ENCODE peak calls at places on chromosome X, in six cellular contexts. C is lower leg skin; X is WTC11; V is AG04450; B is CD4-positive, alpha-beta T cell; W is esophagus muscularis mucosa. A is an unnamed sample.

GRCh38 chrX:120125444-120125843 is 9.7 kb upstream of the RHOXF1 start:
- DNase-seq in B (no peak), V (no peak), C (no peak), W (no peak), X (no peak), A (no peak)

GRCh38 chrX:120512627-120513026 is 43.5 kb upstream of the LAMP2 start:
- DNase-seq in B (no peak), V (no peak), C (no peak), X (no peak), W (no peak), A (no peak)

GRCh38 chrX:31555506-31555905 is 483.7 kb upstream of the FTHL17 start:
- DNase-seq in W (no peak), X (no peak), V (no peak), C (no peak), B (no peak), A (no peak)

GRCh38 chrX:21738950-21739287 is 19.0 kb downstream of the SMPX start:
- DNase-seq in C (no peak), V (no peak), X (peak), B (no peak), W (no peak), A (no peak)

GRCh38 chrX:153668423-153669173 is 5.0 kb downstream of the PNCK start:
- DNase-seq in W (no peak), C (peak), X (no peak), V (no peak), B (no peak), A (no peak)

GRCh38 chrX:121106484-121107235 is 59.2 kb downstream of the GLUD2 start:
- DNase-seq in V (no peak), W (no peak), X (no peak), B (no peak), C (no peak), A (no peak)

GRCh38 chrX:104270916-104271512 is 16.3 kb upstream of the ESX1 start:
- DNase-seq in B (peak), W (no peak), V (no peak), X (peak), C (no peak), A (no peak)

GRCh38 chrX:138885886-138886285 is 174.4 kb upstream of the FGF13 start:
- DNase-seq in C (no peak), X (no peak), B (no peak), W (no peak), V (no peak), A (no peak)

GRCh38 chrX:133792198-133792953 is 193.0 kb downstream of the GPC3 start:
- DNase-seq in C (peak), B (peak), V (peak), X (peak), W (no peak), A (peak)

GRCh38 chrX:22122510-22122909 is 90.4 kb downstream of the PHEX start:
- DNase-seq in W (no peak), C (peak), X (no peak), B (no peak), V (peak), A (no peak)

GRCh38 chrX:79366888-79367749 is at the start of gene ITM2A:
- DNase-seq in V (no peak), B (peak), X (peak), W (no peak), C (peak), A (no peak)

GRCh38 chrX:139929876-139930275 is 3.0 kb downstream of the ATP11C start:
- DNase-seq in C (no peak), W (no peak), B (no peak), X (no peak), V (no peak), A (no peak)

GRCh38 chrX:13398073-13398823 is 78.4 kb upstream of the ATXN3L start:
- DNase-seq in W (no peak), C (no peak), B (no peak), X (no peak), V (peak), A (no peak)

GRCh38 chrX:130114141-130114561 is 3.9 kb upstream of the ELF4 start:
- DNase-seq in B (no peak), C (no peak), V (no peak), W (no peak), X (no peak), A (no peak)

GRCh38 chrX:110964761-110965160 is 131.2 kb upstream of the PAK3 start:
- DNase-seq in B (no peak), C (no peak), V (no peak), W (no peak), X (peak), A (no peak)

GRCh38 chrX:133749370-133749769 is 236.0 kb downstream of the GPC3 start:
- DNase-seq in C (no peak), W (no peak), V (no peak), B (no peak), X (no peak), A (no peak)

GRCh38 chrX:3161686-3162085 is 120.4 kb downstream of the ARSF start:
- DNase-seq in C (no peak), W (no peak), X (no peak), B (no peak), V (no peak), A (no peak)

GRCh38 chrX:41064028-41064427 is 21.2 kb upstream of the USP9X start:
- DNase-seq in B (no peak), X (no peak), W (no peak), V (no peak), C (no peak), A (no peak)

GRCh38 chrX:97633798-97634197 is 750.1 kb downstream of the RPA4 start:
- DNase-seq in B (no peak), V (no peak), C (no peak), W (no peak), X (no peak), A (no peak)

GRCh38 chrX:97637289-97637688 is 753.6 kb downstream of the RPA4 start:
- DNase-seq in B (no peak), C (no peak), W (no peak), V (no peak), X (no peak), A (no peak)

GRCh38 chrX:97638621-97639020 is 754.9 kb downstream of the RPA4 start:
- DNase-seq in V (no peak), X (no peak), B (no peak), W (no peak), C (no peak), A (no peak)

GRCh38 chrX:97639526-97639925 is 755.8 kb downstream of the RPA4 start:
- DNase-seq in C (no peak), X (peak), B (no peak), V (no peak), W (no peak), A (no peak)
- TF ChIP-seq CTCF in C (no peak), X (no peak), B (no peak), V (no peak), W (no peak), A (no peak)

GRCh38 chrX:109475174-109475891 is 6.6 kb downstream of the GUCY2F start:
- DNase-seq in V (peak), B (no peak), X (peak), C (no peak), W (no peak), A (peak)

DNA sequence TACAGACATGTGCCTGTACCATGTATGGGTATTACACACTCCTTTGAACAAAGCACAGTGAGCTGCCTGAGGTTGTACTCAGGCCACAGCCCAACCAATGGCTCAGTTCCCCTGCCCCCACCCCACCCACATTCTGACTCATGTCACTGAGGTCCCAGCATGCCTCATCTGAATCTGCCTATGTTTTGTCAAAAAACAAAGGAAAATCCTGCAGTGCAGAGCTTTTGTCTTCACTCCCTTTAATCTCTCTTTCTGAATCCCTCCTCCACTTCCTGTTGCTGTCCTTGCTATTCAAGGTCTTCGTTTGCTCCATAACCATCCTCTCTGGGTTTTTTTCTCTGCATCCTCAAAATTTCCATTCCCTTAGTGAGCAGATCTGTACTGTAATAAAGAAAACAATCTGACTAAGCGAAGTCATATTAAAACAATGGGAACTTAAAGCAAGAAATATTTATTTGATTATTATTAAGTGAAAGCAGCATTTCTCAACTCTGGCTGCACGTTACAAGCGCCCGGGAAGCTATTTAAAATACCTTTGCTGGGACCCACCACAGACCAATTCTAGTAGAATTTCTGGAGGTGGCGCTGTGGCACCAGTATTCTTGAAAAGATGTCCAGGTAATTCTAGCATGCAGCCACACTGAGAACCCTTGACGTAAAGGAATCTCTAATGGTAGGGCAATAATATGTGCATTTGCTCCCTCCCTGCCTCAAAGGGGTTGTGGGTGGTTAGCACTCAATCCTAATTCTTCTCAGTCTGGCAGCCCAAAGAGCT is 8.8 kb downstream of the GUCY2F start:
- DNase-seq in V (no peak), W (no peak), C (no peak), X (peak), B (no peak), A (peak)
- TF ChIP-seq CTCF in V (no peak), W (no peak), C (no peak), X (peak), B (no peak), A (peak)

GRCh38 chrX:102517331-102517730 is 792 bp upstream of the TMSB15A start:
- DNase-seq in C (no peak), X (no peak), B (no peak), V (no peak), W (no peak), A (no peak)
- TF ChIP-seq CTCF in C (no peak), X (no peak), B (no peak), V (peak), W (no peak), A (peak)

DNA sequence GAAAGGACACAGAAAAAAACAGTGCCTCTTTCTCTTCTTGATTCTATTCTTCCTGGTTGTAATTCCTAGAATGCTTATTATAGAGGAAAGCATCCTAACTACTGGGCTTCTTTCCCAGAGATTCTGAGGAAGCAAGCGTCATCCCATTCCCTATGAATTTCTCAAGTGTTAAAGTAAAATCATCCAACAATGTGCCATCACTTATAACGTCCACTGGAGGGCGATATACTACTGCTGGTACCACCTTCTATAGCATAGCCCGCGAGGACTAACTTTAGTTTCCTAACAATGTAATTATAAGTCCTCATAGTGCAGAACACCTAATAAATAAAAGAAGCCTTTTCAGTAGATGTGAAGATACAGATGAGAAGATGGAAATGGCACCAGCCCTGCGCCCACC is 4.4 kb downstream of the CENPVL3 start:
- DNase-seq in C (no peak), B (no peak), V (peak), W (no peak), X (no peak), A (no peak)
- TF ChIP-seq CTCF in C (no peak), B (no peak), V (peak), W (no peak), X (peak), A (peak)

GRCh38 chrX:10617964-10618342 is 2.4 kb downstream of the MID1 start:
- DNase-seq in V (no peak), X (no peak), B (no peak), C (no peak), W (no peak), A (no peak)
- TF ChIP-seq CTCF in V (no peak), X (no peak), B (no peak), C (no peak), W (no peak), A (no peak)

GRCh38 chrX:16882188-16882587 is 12.0 kb upstream of the RBBP7 start:
- DNase-seq in C (no peak), V (no peak), W (no peak), B (no peak), X (no peak), A (no peak)

GRCh38 chrX:16882702-16883486 is 12.7 kb upstream of the RBBP7 start:
- DNase-seq in X (peak), B (peak), W (no peak), C (peak), V (no peak), A (peak)

GRCh38 chrX:16885628-16886027 is 15.5 kb upstream of the RBBP7 start:
- DNase-seq in V (no peak), C (no peak), X (no peak), W (no peak), B (no peak), A (no peak)

DNA sequence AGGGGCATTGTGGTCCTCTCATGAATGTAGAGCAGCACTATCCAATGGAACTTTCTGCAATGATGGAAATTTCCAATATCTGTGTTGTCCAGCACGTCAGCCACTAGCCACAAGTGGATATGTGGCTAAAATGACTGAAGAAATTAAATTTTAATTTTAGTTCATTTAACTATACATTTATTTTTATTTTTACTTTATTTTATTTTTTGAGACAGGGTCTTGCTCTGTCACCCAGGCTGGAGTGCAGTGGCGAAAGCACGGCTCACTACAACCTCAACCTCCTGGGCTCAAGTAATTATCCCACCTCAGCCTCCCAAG is 13.3 kb upstream of the RBBP7 start:
- DNase-seq in W (no peak), X (no peak), B (no peak), V (no peak), C (no peak), A (no peak)
- TF ChIP-seq CTCF in W (no peak), X (no peak), B (peak), V (no peak), C (no peak), A (no peak)

GRCh38 chrX:20593836-20594235 is 327.1 kb upstream of the RPS6KA3 start:
- DNase-seq in V (no peak), C (no peak), B (no peak), W (no peak), X (no peak), A (no peak)

GRCh38 chrX:20593402-20593801 is 326.7 kb upstream of the RPS6KA3 start:
- DNase-seq in X (no peak), B (no peak), W (no peak), C (no peak), V (no peak), A (no peak)

GRCh38 chrX:20594985-20595384 is 328.3 kb upstream of the RPS6KA3 start:
- DNase-seq in W (no peak), X (no peak), B (no peak), C (no peak), V (no peak), A (no peak)

GRCh38 chrX:20596856-20597255 is 330.1 kb upstream of the RPS6KA3 start:
- DNase-seq in X (no peak), B (no peak), W (no peak), V (no peak), C (no peak), A (no peak)

GRCh38 chrX:20595928-20596550 is 329.3 kb upstream of the RPS6KA3 start:
- DNase-seq in V (no peak), W (no peak), C (no peak), B (no peak), X (peak), A (no peak)
- TF ChIP-seq CTCF in V (no peak), W (no peak), C (no peak), B (no peak), X (no peak), A (no peak)

GRCh38 chrX:15973299-15973698 is 118.7 kb upstream of the AP1S2 start:
- DNase-seq in B (no peak), C (no peak), W (no peak), V (no peak), X (peak), A (no peak)
- TF ChIP-seq CTCF in B (no peak), C (no peak), W (peak), V (peak), X (no peak), A (peak)

GRCh38 chrX:68147848-68148247 is 285.4 kb downstream of the OPHN1 start:
- DNase-seq in B (no peak), V (no peak), X (no peak), C (no peak), W (no peak), A (no peak)

DNA sequence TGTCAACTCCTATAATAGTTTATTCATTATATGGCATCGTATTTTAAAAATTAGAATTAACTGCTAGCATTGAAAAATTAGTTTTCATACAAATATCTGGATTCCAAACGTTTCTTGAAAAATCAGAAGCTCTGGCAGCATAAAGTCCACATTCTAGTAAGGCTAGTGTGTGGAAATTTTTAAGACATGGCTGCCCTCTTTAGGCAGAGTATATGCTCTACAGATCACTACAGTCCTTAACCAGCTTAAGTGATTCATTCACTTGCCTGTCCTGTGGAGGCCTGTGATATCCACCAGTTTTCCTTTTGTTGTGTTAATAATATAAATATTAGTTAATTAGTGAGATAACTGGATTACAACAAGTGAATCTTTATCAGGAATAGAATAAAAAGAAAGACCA is 287.2 kb downstream of the OPHN1 start:
- DNase-seq in C (no peak), X (no peak), B (no peak), W (no peak), V (peak), A (no peak)
- TF ChIP-seq CTCF in C (no peak), X (no peak), B (no peak), W (no peak), V (peak), A (peak)

A was measured in progenitor cell of endocrine pancreas.